ENCODE peak calls at places on chromosomes 7 and 10, in five cellular contexts. K is brain microvascular endothelial cell, E is cardiac muscle cell, X is coronary artery, G is AG09309. W is an unnamed sample.

GRCh38 chr10:79179404-79180309 is 110.9 kb downstream of the ZMIZ1 start:
- DNase-seq in K (no peak), E (no peak), X (no peak), G (no peak), W (no peak)

GRCh38 chr10:132498562-132499366 is 38.8 kb upstream of the INPP5A start:
- DNase-seq in K (no peak), E (no peak), X (no peak), G (no peak), W (no peak)

GRCh38 chr10:110643670-110644597 is at the start of gene RBM20:
- DNase-seq in K (no peak), E (peak; percentile 34), X (no peak), G (no peak), W (no peak)

GRCh38 chr7:43568529-43568928 is 14.4 kb upstream of the STK17A start:
- DNase-seq in K (peak; percentile 79), E (peak; percentile 31), X (no peak), G (no peak), W (no peak)

GRCh38 chr7:74344128-74344496 is 54.9 kb downstream of the CLIP2 start:
- DNase-seq in K (peak; percentile 16), E (peak; percentile 59), X (no peak), G (no peak), W (no peak)

GRCh38 chr10:132411561-132412253 is 14.7 kb downstream of the PWWP2B start:
- DNase-seq in K (no peak), E (peak; percentile 35), X (no peak), G (no peak), W (no peak)

GRCh38 chr7:159093351-159093971 is 51.2 kb downstream of the VIPR2 start:
- DNase-seq in K (no peak), E (no peak), X (peak; percentile 79), G (no peak), W (no peak)

GRCh38 chr10:15504101-15504840 is 133.2 kb upstream of the FAM171A1 start:
- DNase-seq in K (peak; percentile 82), E (peak; percentile 52), X (no peak), G (peak; percentile 23), W (no peak)

GRCh38 chr7:16660702-16661464 is 14.9 kb downstream of the BZW2 start:
- DNase-seq in K (no peak), E (peak; percentile 61), X (no peak), G (no peak), W (no peak)

GRCh38 chr10:43203491-43204393 is 63.1 kb downstream of the RASGEF1A start:
- DNase-seq in K (no peak), E (peak; percentile 19), X (no peak), G (no peak), W (no peak)

GRCh38 chr7:128963327-128963757 is 25.6 kb downstream of the IRF5 start:
- DNase-seq in K (peak; percentile 31), E (no peak), X (no peak), G (no peak), W (no peak)

GRCh38 chr7:50953303-50953702 is 170.6 kb upstream of the GRB10 start:
- DNase-seq in K (no peak), E (peak; percentile 59), X (no peak), G (no peak), W (no peak)

GRCh38 chr7:12861070-12861469 is 173.6 kb downstream of the ARL4A start:
- DNase-seq in K (no peak), E (peak; percentile 64), X (no peak), G (no peak), W (no peak)

GRCh38 chr7:133572087-133572486 is 319.2 kb downstream of the EXOC4 start:
- DNase-seq in K (no peak), E (no peak), X (no peak), G (no peak), W (no peak)

GRCh38 chr7:112199035-112199655 is 7.1 kb downstream of the DOCK4 start:
- DNase-seq in K (no peak), E (peak; percentile 56), X (no peak), G (peak; percentile 57), W (no peak)
- H3K4me3 ChIP-seq in K (no peak overlapping the region), E (no peak overlapping the region), X (no peak overlapping the region), G (no peak overlapping the region), W (no peak overlapping the region)

GRCh38 chr10:103055105-103055504 is 137.0 kb downstream of the CNNM2 start:
- DNase-seq in K (no peak), E (no peak), X (no peak), G (no peak), W (no peak)

GRCh38 chr10:103057980-103058568 is 135.0 kb downstream of the NT5C2 start:
- DNase-seq in K (no peak), E (no peak), X (no peak), G (no peak), W (no peak)

GRCh38 chr10:103054621-103055020 is 136.5 kb downstream of the CNNM2 start:
- DNase-seq in K (no peak), E (no peak), X (no peak), G (no peak), W (no peak)

GRCh38 chr10:103049237-103049636 is 131.1 kb downstream of the CNNM2 start:
- DNase-seq in K (no peak), E (no peak), X (no peak), G (no peak), W (no peak)

GRCh38 chr10:103053659-103054581 is 135.8 kb downstream of the CNNM2 start:
- DNase-seq in K (peak; percentile 88), E (peak; percentile 86), X (peak; percentile 80), G (peak; percentile 40), W (no peak)
- H3K4me3 ChIP-seq in K (peak overlapping the region; percentile 41), E (no peak overlapping the region), X (peak overlapping the region; percentile 40), G (peak overlapping the region; percentile 6), W (peak overlapping the region; percentile 19)

DNA sequence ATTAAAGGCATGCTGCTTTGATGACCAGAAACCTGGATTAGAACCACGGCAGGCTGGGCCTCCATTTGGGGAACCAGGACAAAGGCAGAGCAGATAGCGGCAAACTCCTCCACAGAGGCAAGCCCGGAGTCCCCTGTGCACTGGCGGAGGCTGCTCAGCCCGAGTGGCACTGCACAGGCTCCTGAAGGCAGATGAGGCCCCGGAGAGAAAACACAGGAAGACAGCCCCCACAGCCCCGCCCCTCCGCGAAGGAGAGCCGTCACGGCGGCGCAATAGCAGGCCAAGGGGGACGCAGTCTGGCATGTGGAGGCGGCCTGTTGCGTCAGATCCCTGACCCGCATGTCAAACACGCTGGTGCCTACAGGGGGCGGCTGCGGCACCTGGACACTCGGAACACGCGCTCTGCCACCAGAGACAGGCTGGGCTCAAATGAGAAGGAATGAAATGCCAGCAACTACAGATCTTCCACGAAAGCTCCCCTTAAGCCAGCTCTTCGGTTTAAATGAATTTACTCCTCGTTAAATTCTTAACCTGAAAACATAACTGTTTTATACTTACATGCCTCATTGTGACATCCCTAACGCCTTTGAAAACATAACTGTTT is 128.5 kb downstream of the MAD1L1 start:
- DNase-seq in K (peak; percentile 89), E (peak; percentile 97), X (peak; percentile 88), G (peak; percentile 21), W (no peak)
- H3K4me3 ChIP-seq in K (no peak overlapping the region), E (no peak overlapping the region), X (peak overlapping the region; percentile 42), G (no peak overlapping the region), W (peak overlapping the region; percentile 21)

GRCh38 chr10:121516071-121516470 is 82.2 kb downstream of the FGFR2 start:
- DNase-seq in K (no peak), E (no peak), X (no peak), G (no peak), W (no peak)
- H3K4me3 ChIP-seq in K (no peak overlapping the region), E (no peak overlapping the region), X (no peak overlapping the region), G (no peak overlapping the region), W (no peak overlapping the region)

DNA sequence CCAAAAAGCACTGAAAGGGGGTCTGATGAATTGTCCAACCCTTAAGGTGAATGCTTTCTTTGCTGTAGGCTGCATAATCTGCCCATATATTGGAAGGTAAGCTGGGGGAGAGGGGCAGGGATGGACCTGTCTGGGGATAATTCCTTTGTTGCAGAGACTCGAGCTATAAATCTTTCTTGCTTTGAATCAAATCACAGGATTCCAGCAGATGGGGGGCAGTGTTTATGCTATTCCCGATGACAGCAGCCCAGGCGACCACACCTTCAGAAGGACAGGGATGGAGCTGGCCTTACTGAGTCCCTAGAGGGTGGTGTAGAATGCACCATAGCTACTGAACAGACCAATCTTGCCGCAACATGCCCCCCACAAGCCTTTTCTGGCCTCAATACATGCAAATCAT is 2.5 kb downstream of the PODXL start:
- DNase-seq in K (no peak), E (no peak), X (no peak), G (no peak), W (no peak)
- H3K4me3 ChIP-seq in K (peak overlapping the region; percentile 60), E (no peak overlapping the region), X (peak overlapping the region; percentile 26), G (no peak overlapping the region), W (peak overlapping the region; percentile 83)

GRCh38 chr10:68107651-68108449 is 1.4 kb upstream of the MYPN start:
- DNase-seq in K (no peak), E (no peak), X (no peak), G (no peak), W (no peak)
- H3K4me3 ChIP-seq in K (no peak overlapping the region), E (no peak overlapping the region), X (no peak overlapping the region), G (peak overlapping the region; percentile 28), W (no peak overlapping the region)

GRCh38 chr7:27148031-27148775 is 629 bp upstream of the HOXA6 start:
- DNase-seq in K (no peak), E (no peak), X (peak; percentile 68), G (no peak), W (no peak)
- H3K4me3 ChIP-seq in K (no peak overlapping the region), E (no peak overlapping the region), X (peak overlapping the region; percentile 65), G (no peak overlapping the region), W (peak overlapping the region; percentile 66)

DNA sequence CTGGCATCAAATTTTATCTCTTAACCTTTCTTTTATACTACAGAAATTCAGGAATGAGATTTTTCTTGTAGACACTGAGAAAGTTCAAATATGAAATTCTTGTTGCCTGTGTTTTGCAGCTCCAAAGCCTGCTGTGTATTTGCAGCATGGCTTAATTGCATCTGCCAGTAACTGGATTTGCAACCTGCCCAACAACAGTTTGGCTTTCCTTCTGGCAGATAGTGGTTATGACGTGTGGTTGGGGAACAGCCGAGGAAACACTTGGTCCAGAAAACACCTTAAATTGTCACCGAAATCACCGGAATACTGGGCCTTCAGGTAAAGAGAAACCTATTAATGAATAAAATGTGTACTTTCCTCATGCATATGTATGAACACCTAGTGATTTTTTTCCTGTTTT is 24.8 kb downstream of the LIPK start:
- DNase-seq in K (no peak), E (no peak), X (no peak), G (no peak), W (no peak)
- H3K4me3 ChIP-seq in K (no peak overlapping the region), E (no peak overlapping the region), X (no peak overlapping the region), G (no peak overlapping the region), W (no peak overlapping the region)

W was measured in esophagus squamous epithelium.